ENCODE peak calls at places on chromosomes 6 and 20, in four cellular contexts. H is HepG2, N is IMR-90, Z is K562. C is an unnamed sample.

GRCh38 chr6:85390105-85390728 is 59.7 kb upstream of the NT5E start:
- DNase-seq in H (peak), N (peak), Z (no peak), C (no peak)

GRCh38 chr6:151209071-151209831 is 30.5 kb upstream of the AKAP12 start:
- DNase-seq in H (peak), N (peak), Z (no peak), C (peak)

GRCh38 chr20:2004171-2004570 is 10.3 kb upstream of the PDYN start:
- DNase-seq in H (no peak), N (no peak), Z (no peak), C (no peak)

GRCh38 chr6:52307900-52308372 is 23.4 kb upstream of the MCM3 start:
- DNase-seq in H (no peak), N (no peak), Z (no peak), C (no peak)

GRCh38 chr20:62899633-62900051 is 26.7 kb downstream of the DIDO1 start:
- DNase-seq in H (peak), N (no peak), Z (no peak), C (no peak)

GRCh38 chr20:36273414-36274247 is 32.5 kb upstream of the DLGAP4 start:
- DNase-seq in H (no peak), N (peak), Z (no peak), C (peak)

GRCh38 chr6:140490086-140490485 is 1115.6 kb upstream of the CITED2 start:
- DNase-seq in H (no peak), N (peak), Z (no peak), C (no peak)

GRCh38 chr6:108027594-108027993 is 46.9 kb downstream of the OSTM1 start:
- DNase-seq in H (no peak), N (peak), Z (no peak), C (peak)

GRCh38 chr20:9051508-9051907 is 17.4 kb upstream of the PLCB4 start:
- DNase-seq in H (peak), N (peak), Z (peak), C (peak)

GRCh38 chr6:5214570-5215052 is 46.1 kb downstream of the LYRM4 start:
- DNase-seq in H (peak), N (peak), Z (peak), C (peak)

GRCh38 chr6:56555438-56555872 is 87.2 kb downstream of the DST start:
- DNase-seq in H (no peak), N (peak), Z (no peak), C (no peak)

GRCh38 chr6:11120273-11121005 is 8.9 kb upstream of the ERVFRD-1 start:
- DNase-seq in H (no peak), N (peak), Z (no peak), C (no peak)

GRCh38 chr6:52760105-52760765 is 3.0 kb downstream of the GSTA2 start:
- DNase-seq in H (no peak), N (no peak), Z (no peak), C (no peak)

GRCh38 chr6:77470983-77471382 is 7.7 kb upstream of the HTR1B start:
- DNase-seq in H (no peak), N (no peak), Z (no peak), C (no peak)

GRCh38 chr6:151101116-151101810 is 138.5 kb upstream of the AKAP12 start:
- DNase-seq in H (no peak), N (no peak), Z (no peak), C (no peak)

GRCh38 chr20:63326314-63327228 is 33.6 kb downstream of the COL20A1 start:
- DNase-seq in H (no peak), N (no peak), Z (no peak), C (no peak)

GRCh38 chr6:151063339-151063738 is 176.4 kb upstream of the AKAP12 start:
- DNase-seq in H (no peak), N (peak), Z (no peak), C (no peak)

GRCh38 chr6:63904844-63905243 is 269.2 kb downstream of the PHF3 start:
- DNase-seq in H (no peak), N (peak), Z (no peak), C (no peak)

GRCh38 chr6:16805190-16805860 is 44.1 kb upstream of the ATXN1 start:
- DNase-seq in H (peak), N (no peak), Z (no peak), C (no peak)

GRCh38 chr20:11247059-11247630 is 573.3 kb upstream of the JAG1 start:
- DNase-seq in H (no peak), N (no peak), Z (no peak), C (no peak)

GRCh38 chr20:32599783-32600340 is 14.7 kb upstream of the NOL4L start:
- DNase-seq in H (no peak), N (no peak), Z (no peak), C (no peak)

GRCh38 chr6:24960991-24961475 is 25.3 kb upstream of the RIPOR2 start:
- DNase-seq in H (no peak), N (no peak), Z (no peak), C (no peak)

GRCh38 chr20:50837532-50838321 is 42.9 kb downstream of the BCAS4 start:
- DNase-seq in H (no peak), N (peak), Z (peak), C (no peak)

GRCh38 chr6:148735996-148736395 is 10.8 kb upstream of the UST start:
- DNase-seq in H (no peak), N (no peak), Z (no peak), C (no peak)

GRCh38 chr20:46704714-46705377 is 4.6 kb upstream of the SLC2A10 start:
- DNase-seq in H (no peak), N (no peak), Z (no peak), C (no peak)

GRCh38 chr6:158769228-158769627 is 49.9 kb downstream of the EZR start:
- DNase-seq in H (no peak), N (no peak), Z (no peak), C (no peak)

GRCh38 chr6:16548121-16548520 is 213.1 kb downstream of the ATXN1 start:
- DNase-seq in H (no peak), N (peak), Z (no peak), C (no peak)

GRCh38 chr6:49524541-49524940 is 24.8 kb downstream of the GLYATL3 start:
- DNase-seq in H (no peak), N (no peak), Z (no peak), C (no peak)

DNA sequence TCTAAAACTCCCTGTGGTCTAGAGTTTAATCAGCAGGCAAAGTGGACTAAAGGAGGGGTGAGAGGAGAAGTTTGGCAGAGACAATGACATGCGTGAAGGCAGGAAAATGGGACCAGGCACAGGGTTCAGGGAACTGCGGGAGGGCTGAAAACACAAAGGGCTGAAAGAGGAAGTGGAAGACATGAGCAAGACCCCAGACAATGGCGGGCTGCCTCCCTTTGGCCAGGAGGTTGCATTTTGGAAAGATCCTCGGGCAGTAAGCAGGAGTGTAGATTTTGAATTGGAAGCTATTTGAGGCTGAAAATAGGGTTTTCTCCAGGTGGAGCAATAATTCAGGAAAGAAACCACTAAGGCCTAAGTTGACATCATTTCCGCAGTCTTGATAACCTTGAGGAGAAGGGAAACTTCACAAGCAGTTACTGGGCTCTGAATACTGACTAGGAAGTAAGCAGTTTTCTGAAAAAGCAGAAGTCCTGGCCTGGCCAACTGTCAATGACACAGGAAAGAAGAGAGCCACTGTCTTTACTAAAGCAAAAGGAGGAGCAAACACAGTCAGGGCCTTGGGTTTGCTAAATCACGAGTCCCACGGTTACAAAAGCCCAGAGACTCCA is 3.4 kb downstream of the LY86 start:
- DNase-seq in H (no peak), N (no peak), Z (no peak), C (no peak)
- TF ChIP-seq MAZ in H (no peak), N (no peak), Z (no peak), C (no peak)

GRCh38 chr6:41548841-41549642 is 2.9 kb downstream of the FOXP4 start:
- DNase-seq in H (no peak), N (no peak), Z (no peak), C (no peak)

GRCh38 chr6:41547799-41548097 is 1.6 kb downstream of the FOXP4 start:
- DNase-seq in H (no peak), N (no peak), Z (no peak), C (no peak)

GRCh38 chr6:41546866-41547798 is 951 bp downstream of the FOXP4 start:
- DNase-seq in H (no peak), N (peak), Z (peak), C (peak)

GRCh38 chr6:41549673-41550072 is 3.5 kb downstream of the FOXP4 start:
- DNase-seq in H (no peak), N (no peak), Z (no peak), C (no peak)

GRCh38 chr6:41548098-41548840 is 2.1 kb downstream of the FOXP4 start:
- DNase-seq in H (no peak), N (no peak), Z (no peak), C (no peak)
- TF ChIP-seq MAZ in H (peak), N (no peak), Z (no peak), C (no peak)

GRCh38 chr6:81609736-81610135 is 142.7 kb downstream of the TENT5A start:
- DNase-seq in H (no peak), N (no peak), Z (no peak), C (no peak)
- TF ChIP-seq MAZ in H (no peak), N (no peak), Z (no peak), C (no peak)

GRCh38 chr20:4511776-4512175 is 209.9 kb upstream of the PRND start:
- DNase-seq in H (no peak), N (no peak), Z (no peak), C (no peak)

GRCh38 chr20:4508773-4509172 is 212.9 kb upstream of the PRND start:
- DNase-seq in H (no peak), N (no peak), Z (no peak), C (no peak)

GRCh38 chr20:4512891-4513550 is 208.7 kb upstream of the PRND start:
- DNase-seq in H (peak), N (peak), Z (no peak), C (peak)

GRCh38 chr20:4507288-4507719 is 214.4 kb upstream of the PRND start:
- DNase-seq in H (no peak), N (peak), Z (no peak), C (no peak)

DNA sequence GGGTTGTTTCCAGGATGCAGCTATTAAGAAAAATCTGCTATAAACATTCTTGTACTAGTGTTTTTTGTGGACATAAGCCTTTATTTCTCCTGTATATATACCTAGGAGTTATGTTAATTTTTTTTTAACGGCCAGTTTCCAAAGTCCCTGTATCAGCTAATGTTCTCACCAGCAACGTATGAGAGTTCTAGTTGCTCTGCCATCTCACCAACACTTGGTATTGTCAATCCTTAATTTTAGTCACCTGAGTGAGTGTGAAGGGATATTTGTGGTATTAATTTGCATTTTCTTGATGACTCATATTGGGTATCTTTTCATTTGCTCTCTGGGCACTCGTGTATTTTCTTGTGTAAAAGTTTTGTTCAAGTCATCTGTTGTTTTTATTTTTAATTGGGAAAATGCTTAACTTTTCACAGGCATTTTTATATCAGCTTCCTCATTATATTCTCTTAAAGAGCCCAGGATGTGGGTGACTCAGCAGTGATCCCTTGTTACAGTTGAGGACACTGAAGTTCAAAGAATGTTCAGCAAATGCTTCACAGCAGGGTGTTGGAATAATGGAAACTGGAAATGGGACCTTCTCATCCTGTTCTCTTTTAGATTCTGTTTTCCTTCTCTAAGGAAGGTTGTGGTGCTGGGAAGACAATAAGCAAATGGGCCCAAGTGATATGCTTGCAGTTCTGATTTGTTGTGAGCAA is 211.7 kb upstream of the PRND start:
- DNase-seq in H (no peak), N (peak), Z (no peak), C (no peak)
- TF ChIP-seq MAZ in H (no peak), N (no peak), Z (no peak), C (no peak)

DNA sequence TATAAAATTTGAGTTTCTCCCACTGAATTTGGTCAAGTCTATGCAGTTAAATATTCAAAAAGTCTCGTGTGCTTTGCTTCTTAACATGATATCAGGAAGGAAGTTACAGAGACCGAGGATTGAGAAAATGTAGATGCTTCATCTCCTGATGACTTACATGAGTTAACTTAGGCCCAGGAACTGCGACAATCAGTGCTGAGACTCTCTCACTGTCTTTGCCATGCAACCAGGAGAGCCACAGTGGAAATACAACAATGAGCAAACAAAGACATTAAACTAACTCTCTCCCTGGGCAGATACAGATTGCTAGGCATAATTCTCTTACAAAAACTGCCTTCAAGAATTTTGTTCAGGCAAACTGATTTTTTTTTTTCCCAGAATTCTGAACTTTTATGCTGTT is 440.6 kb upstream of the EPHA7 start:
- DNase-seq in H (no peak), N (no peak), Z (no peak), C (no peak)
- TF ChIP-seq MAZ in H (no peak), N (no peak), Z (no peak), C (no peak)